ENCODE peak calls at places on chromosomes 3 and 15, in eight cellular contexts. M, R, J, Q, K, W, O and D are unnamed samples.

GRCh38 chr3:6189384-6189783 is 671.5 kb upstream of the GRM7 start:
- DNase-seq in M (no peak), R (no peak), J (no peak), Q (no peak), K (no peak), W (no peak), O (no peak), D (no peak)

GRCh38 chr15:84979651-84980050 is 2.0 kb upstream of the PDE8A start:
- DNase-seq in M (peak), R (no peak), J (no peak), Q (no peak), K (peak), W (no peak), O (no peak), D (peak)

GRCh38 chr3:48155122-48155521 is 33.1 kb downstream of the CDC25A start:
- DNase-seq in M (no peak), R (no peak), J (peak), Q (peak), K (no peak), W (peak), O (no peak), D (no peak)

GRCh38 chr15:74978503-74978902 is 16.9 kb upstream of the SCAMP5 start:
- DNase-seq in M (no peak), R (peak), J (peak), Q (no peak), K (peak), W (no peak), O (no peak), D (no peak)

GRCh38 chr15:94236638-94237037 is 5.3 kb downstream of the MCTP2 start:
- DNase-seq in M (no peak), R (no peak), J (no peak), Q (no peak), K (no peak), W (no peak), O (no peak), D (no peak)

GRCh38 chr3:24128195-24129005 is 183.3 kb downstream of the NR1D2 start:
- DNase-seq in M (no peak), R (no peak), J (peak), Q (peak), K (no peak), W (no peak), O (no peak), D (no peak)

GRCh38 chr3:133489466-133490085 is 83.9 kb upstream of the CDV3 start:
- DNase-seq in M (no peak), R (no peak), J (peak), Q (peak), K (no peak), W (no peak), O (no peak), D (no peak)

GRCh38 chr15:78216276-78217229 is 17.8 kb downstream of the ACSBG1 start:
- DNase-seq in M (peak), R (no peak), J (peak), Q (peak), K (peak), W (no peak), O (peak), D (peak)

GRCh38 chr15:58444056-58444455 is 12.3 kb downstream of the LIPC start:
- DNase-seq in M (no peak), R (no peak), J (peak), Q (no peak), K (no peak), W (peak), O (no peak), D (no peak)

GRCh38 chr3:113741086-113741485 is 5.0 kb downstream of the NAA50 start:
- DNase-seq in M (no peak), R (no peak), J (peak), Q (no peak), K (no peak), W (no peak), O (no peak), D (no peak)

GRCh38 chr3:113746069-113746954 is at the start of gene NAA50:
- DNase-seq in M (peak), R (peak), J (peak), Q (peak), K (peak), W (peak), O (peak), D (peak)

GRCh38 chr3:113744941-113745272 is 1.1 kb downstream of the NAA50 start:
- DNase-seq in M (no peak), R (no peak), J (no peak), Q (no peak), K (no peak), W (no peak), O (no peak), D (no peak)

GRCh38 chr3:113745273-113746068 is 578 bp downstream of the NAA50 start:
- DNase-seq in M (peak), R (peak), J (peak), Q (peak), K (peak), W (peak), O (peak), D (peak)

DNA sequence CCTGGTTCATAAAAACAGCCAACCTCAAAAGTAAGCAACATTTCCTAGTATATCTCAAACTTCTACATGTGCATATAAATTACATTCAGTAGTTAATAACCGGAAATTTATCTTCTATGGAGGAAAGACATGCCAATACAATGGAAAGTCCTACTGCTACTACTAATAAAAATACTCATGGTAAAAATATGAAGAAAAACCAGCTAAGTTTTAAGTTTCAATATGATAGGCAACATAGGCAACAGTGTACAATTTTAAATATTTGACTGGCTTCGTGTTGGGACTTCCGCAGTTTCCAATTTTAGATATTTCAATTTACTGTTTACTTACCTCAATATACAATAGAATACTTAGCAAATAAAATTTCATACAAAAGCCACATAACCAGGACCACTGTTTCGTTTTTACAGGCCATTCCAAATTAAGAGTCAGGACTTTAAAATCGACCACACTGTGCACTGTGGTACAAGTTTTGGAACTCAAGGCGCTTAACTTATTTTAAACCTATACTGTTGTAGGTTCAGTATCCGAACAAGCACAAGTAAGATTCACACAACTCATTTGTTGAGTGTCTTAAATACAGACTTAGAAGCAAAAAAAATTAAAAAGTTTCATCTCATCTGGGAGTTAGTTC is 2.9 kb downstream of the NAA50 start:
- DNase-seq in M (no peak), R (no peak), J (no peak), Q (no peak), K (no peak), W (no peak), O (no peak), D (no peak)
- H3K27ac ChIP-seq in M (no peak), R (no peak), J (peak), Q (no peak), K (no peak), W (no peak), O (no peak), D (no peak)

GRCh38 chr15:67133026-67133425 is 67.6 kb downstream of the SMAD3 start:
- DNase-seq in M (no peak), R (no peak), J (no peak), Q (no peak), K (no peak), W (no peak), O (no peak), D (no peak)

GRCh38 chr15:67132276-67132675 is 66.9 kb downstream of the SMAD3 start:
- DNase-seq in M (no peak), R (no peak), J (no peak), Q (no peak), K (no peak), W (no peak), O (no peak), D (no peak)

GRCh38 chr15:67130673-67131601 is 65.5 kb downstream of the SMAD3 start:
- DNase-seq in M (no peak), R (no peak), J (peak), Q (no peak), K (no peak), W (no peak), O (no peak), D (peak)

GRCh38 chr15:67127925-67128324 is 62.5 kb downstream of the SMAD3 start:
- DNase-seq in M (no peak), R (no peak), J (peak), Q (peak), K (no peak), W (peak), O (no peak), D (no peak)

DNA sequence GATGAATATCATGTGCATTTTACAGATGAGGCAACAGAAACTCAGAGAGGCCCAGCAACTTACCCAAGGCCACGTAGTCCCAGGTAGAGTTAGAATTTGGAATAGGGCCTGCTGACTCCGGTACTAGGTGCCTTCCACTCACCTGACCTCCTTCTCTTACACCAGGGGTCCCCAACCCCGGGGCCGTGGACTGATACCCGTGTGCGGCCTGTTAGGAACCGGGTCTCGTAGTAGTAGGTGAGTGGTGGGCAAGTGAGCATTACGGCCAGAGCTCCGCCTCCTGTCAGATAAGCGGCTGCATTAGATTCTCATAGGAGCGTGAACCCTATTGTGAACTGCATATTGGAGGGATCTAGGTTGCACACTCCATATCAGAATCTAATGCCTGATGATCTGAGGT is 64.8 kb downstream of the SMAD3 start:
- DNase-seq in M (no peak), R (no peak), J (no peak), Q (no peak), K (no peak), W (no peak), O (no peak), D (no peak)
- H3K27ac ChIP-seq in M (no peak), R (no peak), J (peak), Q (no peak), K (no peak), W (no peak), O (no peak), D (no peak)

DNA sequence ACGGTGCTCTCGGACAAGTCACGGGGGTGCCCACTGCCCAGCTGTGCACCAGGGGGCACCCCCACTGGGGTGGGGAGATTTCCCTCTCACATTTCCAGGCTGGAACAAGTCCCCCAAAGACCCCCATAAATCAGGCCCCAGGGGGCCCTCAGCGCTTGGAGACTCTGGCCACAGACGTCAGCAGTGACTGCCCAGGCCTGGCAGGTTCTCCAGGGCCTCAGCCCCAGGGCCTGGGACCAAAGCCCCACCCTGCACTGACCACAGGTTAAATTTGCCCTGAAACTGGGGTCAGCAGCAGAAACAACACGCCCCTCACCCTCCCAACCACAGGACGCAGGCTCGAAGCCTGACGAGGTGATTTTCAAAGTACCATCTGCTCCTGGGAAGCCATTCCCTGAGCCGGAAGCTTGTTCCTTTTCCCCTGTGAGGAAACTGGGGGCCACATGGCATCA is 17.0 kb downstream of the XXYLT1 start:
- DNase-seq in M (no peak), R (no peak), J (no peak), Q (no peak), K (peak), W (no peak), O (no peak), D (no peak)
- H3K27ac ChIP-seq in M (no peak), R (no peak), J (no peak), Q (no peak), K (no peak), W (no peak), O (no peak), D (no peak)

DNA sequence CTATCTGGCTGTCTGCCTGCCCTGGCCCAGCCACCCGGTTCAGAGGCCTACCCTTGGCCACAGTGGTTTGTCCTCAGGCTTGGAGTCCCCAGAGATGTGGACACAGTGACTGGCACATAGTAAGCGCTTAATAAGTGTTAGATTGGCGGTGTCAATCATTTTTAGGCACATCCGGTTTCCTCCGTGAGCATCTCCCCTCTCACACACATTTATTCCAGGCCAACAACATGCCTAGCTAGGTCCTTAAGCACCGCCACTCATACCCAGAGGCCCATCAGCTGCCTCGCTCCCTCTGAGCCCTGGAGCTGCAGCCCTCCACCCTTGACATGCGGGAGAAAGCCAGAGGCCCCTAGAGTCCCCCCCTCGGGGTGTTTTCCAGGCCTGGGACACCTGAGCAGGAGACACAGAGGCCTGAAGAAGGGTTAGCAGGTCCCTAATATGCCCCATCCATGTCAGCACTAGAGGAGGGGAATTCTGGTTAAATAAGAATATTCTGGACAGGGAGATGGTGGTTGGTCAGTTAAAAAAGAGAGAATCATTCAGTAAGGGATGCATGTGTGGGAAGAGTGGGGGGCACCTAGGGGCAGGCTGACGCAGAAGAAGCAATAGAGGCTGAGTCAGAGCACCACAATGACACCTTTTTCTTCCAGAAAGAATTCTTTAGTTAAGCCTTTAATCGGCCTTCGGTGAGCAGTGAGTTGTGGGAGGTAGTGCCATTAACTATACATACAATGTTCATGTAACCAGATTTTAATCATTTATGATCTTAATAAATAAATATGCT is 22.3 kb downstream of the NR2F2 start:
- DNase-seq in M (no peak), R (peak), J (peak), Q (no peak), K (no peak), W (no peak), O (no peak), D (peak)
- H3K27ac ChIP-seq in M (peak), R (no peak), J (peak), Q (no peak), K (peak), W (no peak), O (peak), D (peak)

GRCh38 chr3:170801597-170801996 is 68.4 kb downstream of the RPL22L1 start:
- DNase-seq in M (no peak), R (no peak), J (no peak), Q (no peak), K (no peak), W (no peak), O (no peak), D (no peak)
- H3K27ac ChIP-seq in M (no peak), R (no peak), J (peak), Q (no peak), K (no peak), W (peak), O (no peak), D (no peak)

GRCh38 chr15:60356832-60357231 is 41.0 kb downstream of the ANXA2 start:
- DNase-seq in M (no peak), R (no peak), J (peak), Q (no peak), K (no peak), W (no peak), O (no peak), D (no peak)
- H3K27ac ChIP-seq in M (no peak), R (no peak), J (peak), Q (no peak), K (no peak), W (no peak), O (no peak), D (no peak)

GRCh38 chr3:153210660-153211059 is 48.6 kb downstream of the RAP2B start:
- DNase-seq in M (no peak), R (no peak), J (peak), Q (peak), K (no peak), W (no peak), O (no peak), D (no peak)
- H3K27ac ChIP-seq in M (no peak), R (no peak), J (no peak), Q (no peak), K (no peak), W (no peak), O (no peak), D (no peak)

DNA sequence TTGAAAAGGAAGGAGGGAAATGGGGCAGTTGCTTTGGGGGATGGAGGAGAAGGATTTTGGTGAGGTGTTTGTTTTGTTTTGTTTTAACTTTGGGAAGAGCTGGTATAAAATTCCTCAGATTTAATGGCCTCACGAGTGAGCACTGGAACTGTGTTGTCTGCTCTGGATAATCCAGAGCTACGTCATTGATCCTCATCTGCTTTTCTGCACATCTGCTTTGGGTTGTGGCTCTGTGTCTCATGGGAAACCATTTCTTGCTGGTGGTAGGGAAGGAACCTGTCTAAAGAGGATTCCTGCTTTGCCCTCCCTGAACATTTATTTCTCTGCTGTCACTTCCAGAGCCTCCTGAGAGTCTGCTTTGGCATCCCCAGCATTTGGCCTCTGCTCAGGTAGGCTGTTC is 3.1 kb downstream of the SNRK start:
- DNase-seq in M (no peak), R (no peak), J (peak), Q (no peak), K (no peak), W (no peak), O (no peak), D (no peak)
- H3K27ac ChIP-seq in M (peak), R (no peak), J (peak), Q (no peak), K (no peak), W (no peak), O (peak), D (peak)

GRCh38 chr3:159870723-159871122 is 117.9 kb upstream of the IL12A start:
- DNase-seq in M (no peak), R (no peak), J (no peak), Q (no peak), K (no peak), W (no peak), O (no peak), D (no peak)

GRCh38 chr3:159877924-159878323 is 110.7 kb upstream of the IL12A start:
- DNase-seq in M (no peak), R (no peak), J (peak), Q (peak), K (no peak), W (no peak), O (no peak), D (no peak)

GRCh38 chr3:159867372-159867771 is 121.3 kb upstream of the IL12A start:
- DNase-seq in M (no peak), R (no peak), J (no peak), Q (no peak), K (no peak), W (no peak), O (no peak), D (no peak)

DNA sequence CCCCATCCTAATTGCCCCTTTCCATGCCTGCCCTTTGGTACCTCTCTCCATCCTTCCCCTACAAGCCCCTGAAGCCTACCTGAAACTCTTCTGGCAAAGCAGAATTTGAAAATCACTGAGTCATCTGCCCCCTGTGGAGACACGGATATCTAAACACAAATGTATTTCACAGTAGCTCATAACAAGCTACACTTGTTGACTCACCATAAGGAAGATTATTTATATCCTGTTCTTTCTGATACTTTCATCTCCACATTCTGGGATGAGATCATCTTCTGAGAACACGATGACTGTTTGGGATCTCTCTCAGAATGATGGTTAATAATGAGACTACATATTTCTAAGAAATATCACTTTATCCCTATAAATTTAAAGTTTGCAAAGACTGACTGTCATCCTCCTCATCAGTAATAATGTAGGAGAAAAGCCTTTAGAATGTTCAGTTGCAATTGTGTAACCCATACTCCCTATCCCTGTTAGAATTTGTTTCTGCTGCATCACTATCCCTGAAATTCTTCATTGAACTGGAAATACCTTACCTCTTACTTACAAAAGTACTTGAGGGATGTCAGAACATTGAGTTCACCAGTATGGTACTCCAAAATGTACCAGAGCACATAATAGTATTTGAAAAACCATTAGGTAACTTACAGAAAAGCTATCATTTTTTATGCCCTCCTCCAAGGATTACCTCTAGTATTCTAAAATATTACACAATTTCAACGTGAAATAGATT is 116.1 kb upstream of the IL12A start:
- DNase-seq in M (no peak), R (no peak), J (peak), Q (peak), K (no peak), W (peak), O (no peak), D (no peak)
- H3K27ac ChIP-seq in M (no peak), R (no peak), J (peak), Q (peak), K (no peak), W (peak), O (peak), D (peak)